ENCODE peak calls at places on chromosomes 1 and 21, in nine cellular contexts. G is HL-60, Z is dorsolateral prefrontal cortex, L is psoas muscle, A is neural progenitor cell, J is WTC11, B is NB4, P is GM20000, T is A549. I is an unnamed sample.
A peak's percentile ranks its signal among the peaks of the same experiment; 100 is the strongest.

GRCh38 chr1:94418664-94419655 is 771 bp downstream of the ABCD3 start:
- DNase-seq in G (peak; percentile 12), L (peak; percentile 25), J (peak; percentile 17), B (no peak), P (no peak), A (peak; percentile 58), Z (no peak), T (peak; percentile 22), I (no peak)

GRCh38 chr1:244207042-244207934 is 156.2 kb downstream of the ZBTB18 start:
- DNase-seq in P (no peak), Z (no peak), B (no peak), A (no peak), L (no peak), T (no peak), G (no peak), J (no peak), I (no peak)

GRCh38 chr1:109874445-109874844 is 36.2 kb upstream of the CSF1 start:
- DNase-seq in B (no peak), A (no peak), L (no peak), J (no peak), G (no peak), T (no peak), Z (no peak), P (no peak), I (no peak)

GRCh38 chr1:78263459-78263858 is 217.7 kb downstream of the GIPC2 start:
- DNase-seq in J (no peak), L (no peak), G (no peak), P (no peak), T (no peak), A (no peak), B (no peak), Z (no peak), I (no peak)

GRCh38 chr1:24277420-24278169 is 41.6 kb upstream of the GRHL3 start:
- DNase-seq in B (no peak), P (peak; percentile 62), A (no peak), L (no peak), J (no peak), Z (no peak), T (no peak), G (no peak), I (no peak)

GRCh38 chr21:25960423-25960822 is 210.1 kb downstream of the APP start:
- DNase-seq in B (no peak), A (peak; percentile 78), T (no peak), Z (no peak), L (no peak), J (peak; percentile 29), G (no peak), P (no peak), I (no peak)

GRCh38 chr1:62407398-62408009 is 29.3 kb upstream of the USP1 start:
- DNase-seq in P (peak; percentile 50), B (peak; percentile 57), Z (no peak), L (no peak), J (no peak), A (peak; percentile 73), G (peak; percentile 16), T (peak; percentile 46), I (peak; percentile 31)

GRCh38 chr1:20588634-20589225 is at the start of gene CDA:
- DNase-seq in Z (no peak), P (no peak), G (peak; percentile 46), A (no peak), L (peak; percentile 43), J (peak; percentile 35), T (peak; percentile 68), B (peak; percentile 20), I (no peak)

GRCh38 chr1:63904826-63905225 is 131.0 kb downstream of the ROR1 start:
- DNase-seq in L (no peak), Z (no peak), A (no peak), T (no peak), P (no peak), G (no peak), B (no peak), J (no peak), I (no peak)

GRCh38 chr1:15185617-15186016 is 32.1 kb downstream of the TMEM51 start:
- DNase-seq in A (no peak), B (no peak), G (no peak), T (no peak), J (no peak), L (no peak), Z (no peak), P (no peak), I (no peak)

GRCh38 chr1:204828352-204828850 is 42.3 kb upstream of the NFASC start:
- DNase-seq in L (peak; percentile 73), A (peak; percentile 96), J (peak; percentile 88), B (peak; percentile 6), G (peak; percentile 13), Z (peak; percentile 84), P (peak; percentile 55), T (peak; percentile 60), I (peak; percentile 83)
- TF ChIP-seq CTCF in L (peak; percentile 16), A (peak; percentile 35), J (no peak), B (no peak), G (no peak), Z (peak; percentile 27), P (no peak), T (no peak), I (peak; percentile 44)

DNA sequence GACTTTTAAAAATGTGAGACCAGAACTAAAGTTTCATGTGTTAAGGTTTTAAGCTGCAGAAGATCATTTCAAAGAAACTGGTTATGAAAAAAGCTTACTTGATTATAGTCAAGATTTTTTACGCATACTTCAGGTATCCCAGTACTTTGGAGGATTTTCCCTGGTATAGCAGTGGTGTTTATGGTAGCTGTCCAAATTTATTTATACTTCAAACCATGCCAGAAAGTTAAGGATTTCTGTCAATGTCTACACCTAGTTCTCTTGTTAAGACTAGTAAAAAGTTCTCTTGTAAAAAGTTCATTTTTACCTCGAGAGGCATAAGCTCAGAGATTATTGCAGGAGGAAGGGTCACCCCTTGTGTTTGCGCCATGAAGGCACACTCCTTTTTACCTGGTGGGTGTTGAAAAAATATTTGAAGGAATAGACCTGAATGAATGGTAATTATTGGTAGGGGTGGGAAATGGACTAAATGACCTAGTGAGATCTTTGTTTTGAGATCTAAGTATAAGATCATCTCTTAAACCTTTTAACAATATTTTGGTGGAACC is 2.8 kb downstream of the DYRK1A start:
- DNase-seq in A (no peak), P (no peak), Z (no peak), B (no peak), L (no peak), T (no peak), J (no peak), G (no peak), I (no peak)
- TF ChIP-seq CTCF in A (peak; percentile 2), P (no peak), Z (no peak), B (no peak), L (no peak), T (no peak), J (no peak), G (no peak), I (no peak)

GRCh38 chr1:19398309-19398760 is 86.2 kb downstream of the SLC66A1 start:
- DNase-seq in A (no peak), P (no peak), L (no peak), J (no peak), T (no peak), Z (no peak), B (no peak), G (no peak), I (no peak)
- TF ChIP-seq CTCF in A (no peak), P (no peak), L (no peak), J (no peak), T (no peak), Z (no peak), B (no peak), G (no peak), I (no peak)

GRCh38 chr1:107232421-107232820 is 91.6 kb downstream of the NTNG1 start:
- DNase-seq in G (no peak), L (no peak), A (no peak), T (no peak), J (no peak), P (no peak), Z (no peak), B (no peak), I (no peak)
- TF ChIP-seq CTCF in G (no peak), L (no peak), A (no peak), T (no peak), J (no peak), P (no peak), Z (no peak), B (no peak), I (no peak)

DNA sequence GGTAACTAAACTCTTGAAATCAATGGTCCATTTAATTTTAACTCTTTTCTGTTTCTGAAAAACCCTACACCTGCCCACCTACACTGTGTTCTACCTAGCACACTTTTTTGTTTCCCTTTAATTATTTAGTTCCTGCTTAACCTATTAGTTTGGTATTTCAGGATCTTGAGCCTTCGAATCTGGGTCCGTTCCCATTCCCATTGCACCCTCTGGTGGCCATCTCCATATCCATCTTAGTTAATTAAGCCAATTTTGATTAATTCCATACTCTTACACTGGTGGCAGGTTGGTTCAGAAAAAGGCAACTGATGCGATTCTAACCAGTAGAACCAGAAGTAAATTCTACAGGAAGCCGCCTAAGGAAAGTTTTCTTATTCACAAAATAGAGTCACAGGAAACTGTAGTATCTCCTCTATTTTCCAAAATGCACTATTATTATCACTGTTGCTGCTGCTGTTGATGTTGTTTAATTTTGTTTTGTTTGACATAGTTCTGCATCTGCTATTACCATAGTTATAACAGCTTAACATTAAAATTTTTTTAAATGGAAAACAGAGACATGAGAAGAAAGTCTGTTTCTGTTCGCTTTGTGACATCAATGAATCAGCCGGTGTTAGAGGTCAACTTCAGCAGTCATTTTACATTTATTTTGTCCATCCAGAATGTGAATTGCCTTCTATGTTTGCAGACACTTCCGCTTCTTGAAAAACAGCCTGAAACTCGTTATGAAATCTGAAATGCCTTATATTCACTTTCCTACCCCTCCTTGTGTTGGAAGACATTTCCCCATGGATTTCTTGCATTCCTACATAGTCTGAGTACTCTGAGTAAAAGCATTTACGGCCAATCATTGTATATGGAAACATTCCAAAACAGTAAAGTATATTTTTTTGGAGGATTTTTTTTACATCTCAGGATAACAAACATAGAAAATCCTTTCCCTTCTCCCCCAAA is 115.5 kb upstream of the NCAM2 start:
- DNase-seq in T (peak; percentile 3), Z (no peak), G (peak; percentile 31), A (peak; percentile 69), L (no peak), B (peak; percentile 54), P (no peak), J (peak; percentile 47), I (peak; percentile 51)
- TF ChIP-seq CTCF in T (no peak), Z (peak; percentile 59), G (peak; percentile 18), A (peak; percentile 92), L (peak; percentile 21), B (peak; percentile 47), P (no peak), J (peak; percentile 63), I (peak; percentile 86)

DNA sequence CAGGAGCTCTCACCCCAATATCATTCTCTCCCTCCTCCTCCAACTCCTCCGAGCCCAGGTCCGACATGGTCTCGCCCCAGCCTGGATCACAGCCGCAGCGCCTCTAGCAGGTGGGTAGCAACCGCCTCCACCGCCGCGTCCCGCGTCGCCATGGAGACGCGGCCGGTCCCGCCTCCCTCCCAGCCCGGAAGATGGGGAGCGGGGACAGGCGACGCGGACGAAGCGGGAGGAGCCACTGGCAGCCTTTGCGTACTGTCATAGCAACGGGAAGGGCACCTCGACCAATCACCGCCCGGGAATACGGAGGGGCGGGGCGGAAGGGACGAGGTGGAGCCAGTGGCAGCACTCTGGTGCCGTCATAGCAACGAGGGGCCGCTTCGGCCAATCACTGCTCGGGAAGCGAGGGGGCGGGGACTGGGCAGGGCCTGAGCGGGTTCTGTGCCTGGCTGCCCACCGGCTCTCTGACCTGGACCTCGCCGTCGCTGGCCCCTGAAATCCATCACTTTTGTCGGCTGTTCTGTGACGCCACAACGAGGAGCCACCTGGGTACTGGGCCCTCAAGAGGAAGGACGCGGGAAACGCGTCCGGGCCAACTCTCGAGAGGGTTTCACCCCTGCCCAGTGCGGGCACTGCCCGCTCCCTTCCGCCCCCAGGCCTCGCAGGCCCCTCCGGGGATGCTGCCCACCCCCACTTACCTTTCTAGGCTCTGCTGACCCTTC is at the start of gene RSPH1:
- DNase-seq in G (peak; percentile 99), T (peak; percentile 96), B (peak; percentile 97), L (peak; percentile 100), P (peak; percentile 96), A (peak; percentile 99), J (peak; percentile 100), Z (peak; percentile 100), I (peak; percentile 99)
- TF ChIP-seq CTCF in G (no peak), T (no peak), B (no peak), L (no peak), P (no peak), A (no peak), J (no peak), Z (no peak), I (peak; percentile 9)